ENCODE peak calls at places on chromosomes 12 and 14, in five cellular contexts. F is SK-N-SH, P is H1, K is GM12878, N is HepG2. D is an unnamed sample.

GRCh38 chr14:95225251-95225887 is 68.0 kb upstream of the DICER1 start:
- DNase-seq in F (no peak), N (no peak), K (no peak), P (no peak), D (no peak)

GRCh38 chr14:69648480-69649414 is 37.4 kb downstream of the SUSD6 start:
- DNase-seq in F (no peak), N (peak; percentile 83), P (no peak), K (peak; percentile 81), D (no peak)

GRCh38 chr14:92339426-92339825 is 16.5 kb downstream of the SLC24A4 start:
- DNase-seq in N (no peak), K (no peak), F (no peak), P (no peak), D (no peak)

GRCh38 chr14:93987376-93987775 is 9.7 kb upstream of the CCDC197 start:
- DNase-seq in N (no peak), F (no peak), P (no peak), K (no peak), D (no peak)

GRCh38 chr12:39441963-39442894 is 691 bp downstream of the KIF21A start:
- DNase-seq in F (peak; percentile 57), P (no peak), K (no peak), N (peak; percentile 39), D (peak; percentile 44)

GRCh38 chr14:38207830-38208815 is at the start of gene SSTR1:
- DNase-seq in N (peak; percentile 43), F (no peak), P (no peak), K (no peak), D (no peak)

GRCh38 chr12:39125580-39125979 is 220.2 kb upstream of the CPNE8 start:
- DNase-seq in P (no peak), F (no peak), N (no peak), K (no peak), D (no peak)

GRCh38 chr14:34701808-34702207 is 12.6 kb downstream of the CFL2 start:
- DNase-seq in N (no peak), F (no peak), K (no peak), P (no peak), D (no peak)

GRCh38 chr12:15208140-15208539 is 13.1 kb downstream of the RERG start:
- DNase-seq in K (no peak), P (no peak), N (no peak), F (no peak), D (no peak)

DNA sequence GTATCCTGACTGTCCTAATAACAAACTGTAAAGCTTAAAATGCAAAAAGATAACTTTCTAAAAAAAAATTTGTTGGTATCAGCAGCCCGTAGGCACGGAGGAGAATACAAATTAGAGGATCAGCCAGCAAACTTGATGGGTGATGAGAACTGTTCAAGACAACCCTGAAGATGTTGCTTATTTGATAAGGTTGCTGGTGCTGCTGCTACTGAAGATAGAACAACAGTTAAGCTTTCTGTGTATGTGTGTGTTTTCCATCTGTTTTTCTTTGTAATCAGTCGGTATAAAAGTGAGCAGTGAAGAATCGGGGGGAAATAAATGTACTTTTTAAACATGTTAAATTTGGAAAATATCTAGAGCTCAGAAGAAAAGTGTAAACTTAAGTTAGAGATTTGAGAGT is 67.4 kb upstream of the POC1B start:
- DNase-seq in F (no peak), P (no peak), K (no peak), N (no peak), D (peak; percentile 37)
- TF ChIP-seq USF2 in F (no peak), P (no peak), K (no peak), N (no peak), D (no peak)

GRCh38 chr12:64392221-64392620 is 1.7 kb upstream of the C12orf56 start:
- DNase-seq in K (no peak), N (no peak), F (no peak), P (no peak), D (peak; percentile 40)
- TF ChIP-seq SIN3A in K (no peak), N (no peak), F (no peak), P (no peak), D (no peak)

GRCh38 chr12:46526231-46526630 is 153.7 kb upstream of the SLC38A2 start:
- DNase-seq in N (no peak), K (no peak), P (no peak), F (no peak), D (no peak)

GRCh38 chr12:46522141-46522540 is 149.6 kb upstream of the SLC38A2 start:
- DNase-seq in F (no peak), N (no peak), P (no peak), K (no peak), D (no peak)

GRCh38 chr12:46523863-46524770 is 151.5 kb upstream of the SLC38A2 start:
- DNase-seq in N (peak; percentile 92), K (no peak), P (no peak), F (no peak), D (peak; percentile 29)

GRCh38 chr12:46523446-46523845 is 150.9 kb upstream of the SLC38A2 start:
- DNase-seq in P (no peak), F (no peak), N (peak; percentile 62), K (no peak), D (no peak)

DNA sequence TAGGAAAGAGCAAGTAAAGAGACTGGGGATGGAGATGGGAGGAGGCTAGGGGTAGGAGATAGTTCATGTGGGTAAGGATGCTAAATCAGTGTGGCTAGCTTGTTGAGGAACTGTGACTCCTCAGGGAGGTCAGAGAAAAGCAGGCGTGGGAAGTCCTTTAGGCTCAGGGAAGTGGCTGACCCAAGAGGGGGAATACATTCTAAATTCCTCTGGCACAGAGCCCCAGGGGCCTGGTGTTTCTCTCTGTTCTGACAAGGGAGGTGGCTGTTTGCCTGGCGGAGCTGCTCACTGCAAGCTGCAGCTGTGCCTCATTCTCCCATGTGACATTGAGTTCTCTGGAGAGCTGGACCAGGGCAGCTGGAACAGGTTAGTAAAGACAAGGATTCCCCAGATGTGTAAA is 152.2 kb upstream of the SLC38A2 start:
- DNase-seq in P (no peak), K (no peak), N (no peak), F (peak; percentile 27), D (no peak)
- TF ChIP-seq USF2 in P (no peak), K (no peak), N (no peak), F (no peak), D (no peak)

GRCh38 chr14:105411017-105411941 is 8.3 kb upstream of the MTA1 start:
- DNase-seq in F (peak; percentile 95), K (no peak), N (no peak), P (no peak), D (peak; percentile 89)
- TF ChIP-seq SIN3A in F (no peak), K (no peak), N (no peak), P (no peak), D (peak; percentile 41)